ENCODE peak calls at places on chromosomes 13 and 19, in four cellular contexts. N is HEK293T, W is WTC11, G is K562. L is an unnamed sample.

GRCh38 chr13:87384099-87384498 is 287.1 kb upstream of the SLITRK5 start:
- DNase-seq in G (no peak), N (no peak), W (no peak), L (no peak)

GRCh38 chr19:1618157-1619093 is 13.2 kb upstream of the UQCR11 start:
- DNase-seq in G (peak), N (peak), W (peak), L (peak)

GRCh38 chr13:71274923-71275593 is 591.9 kb downstream of the DACH1 start:
- DNase-seq in G (no peak), W (no peak), N (no peak), L (no peak)

GRCh38 chr13:78657699-78658629 is 991 bp downstream of the OBI1 start:
- DNase-seq in G (no peak), W (no peak), N (peak), L (peak)

GRCh38 chr13:37656247-37656940 is 57.8 kb upstream of the POSTN start:
- DNase-seq in W (no peak), G (no peak), N (no peak), L (no peak)

GRCh38 chr19:18194554-18195238 is 1.7 kb downstream of the MPV17L2 start:
- DNase-seq in G (peak), N (peak), W (peak), L (no peak)

GRCh38 chr19:3175761-3176714 is 2.5 kb upstream of the S1PR4 start:
- DNase-seq in W (no peak), G (no peak), N (no peak), L (no peak)

GRCh38 chr19:48480151-48480475 is 10.9 kb downstream of the CYTH2 start:
- DNase-seq in G (no peak), W (peak), N (no peak), L (no peak)

GRCh38 chr13:80084086-80084676 is 256.7 kb downstream of the SPRY2 start:
- DNase-seq in N (peak), G (no peak), W (no peak), L (no peak)

GRCh38 chr13:114281351-114282142 is at the start of gene UPF3A:
- DNase-seq in N (peak), G (peak), W (peak), L (peak)

GRCh38 chr13:109026266-109026665 is 396.9 kb downstream of the MYO16 start:
- DNase-seq in G (no peak), N (no peak), W (peak), L (no peak)

GRCh38 chr19:10431943-10432735 is 11.8 kb downstream of the PDE4A start:
- DNase-seq in W (peak), G (peak), N (no peak), L (no peak)

GRCh38 chr13:47549219-47549752 is 451.8 kb downstream of the SUCLA2 start:
- DNase-seq in N (no peak), G (no peak), W (no peak), L (no peak)

GRCh38 chr13:23671367-23671766 is 101.2 kb downstream of the TNFRSF19 start:
- DNase-seq in W (no peak), G (no peak), N (no peak), L (no peak)

GRCh38 chr13:72041165-72041564 is 174.2 kb upstream of the DACH1 start:
- DNase-seq in N (no peak), G (no peak), W (no peak), L (no peak)

GRCh38 chr13:110811008-110811720 is 97.7 kb downstream of the ING1 start:
- DNase-seq in G (no peak), W (no peak), N (no peak), L (no peak)

GRCh38 chr19:48696353-48697010 is 711 bp downstream of the FUT2 start:
- DNase-seq in G (no peak), N (no peak), W (peak), L (no peak)

GRCh38 chr19:47142779-47143178 is 12.1 kb downstream of the SAE1 start:
- DNase-seq in W (no peak), N (no peak), G (no peak), L (no peak)

GRCh38 chr19:5545051-5545450 is 22.7 kb downstream of the TINCR start:
- DNase-seq in G (no peak), N (no peak), W (no peak), L (no peak)

GRCh38 chr13:94999871-95000270 is 287.5 kb upstream of the SOX21 start:
- DNase-seq in N (no peak), G (no peak), W (no peak), L (no peak)
- TF ChIP-seq ELF4 in N (no peak), G (no peak), W (no peak), L (no peak)

GRCh38 chr19:55459551-55459949 is 1.9 kb downstream of the ISOC2 start:
- DNase-seq in N (no peak), W (no peak), G (no peak), L (no peak)

GRCh38 chr19:55459950-55460657 is 1.3 kb downstream of the ISOC2 start:
- DNase-seq in N (no peak), W (no peak), G (no peak), L (peak)

GRCh38 chr19:55461974-55462628 is 659 bp upstream of the ISOC2 start:
- DNase-seq in G (peak), W (no peak), N (no peak), L (peak)

GRCh38 chr19:55461259-55461973 is at the start of gene ISOC2:
- DNase-seq in W (peak), G (peak), N (peak), L (peak)

DNA sequence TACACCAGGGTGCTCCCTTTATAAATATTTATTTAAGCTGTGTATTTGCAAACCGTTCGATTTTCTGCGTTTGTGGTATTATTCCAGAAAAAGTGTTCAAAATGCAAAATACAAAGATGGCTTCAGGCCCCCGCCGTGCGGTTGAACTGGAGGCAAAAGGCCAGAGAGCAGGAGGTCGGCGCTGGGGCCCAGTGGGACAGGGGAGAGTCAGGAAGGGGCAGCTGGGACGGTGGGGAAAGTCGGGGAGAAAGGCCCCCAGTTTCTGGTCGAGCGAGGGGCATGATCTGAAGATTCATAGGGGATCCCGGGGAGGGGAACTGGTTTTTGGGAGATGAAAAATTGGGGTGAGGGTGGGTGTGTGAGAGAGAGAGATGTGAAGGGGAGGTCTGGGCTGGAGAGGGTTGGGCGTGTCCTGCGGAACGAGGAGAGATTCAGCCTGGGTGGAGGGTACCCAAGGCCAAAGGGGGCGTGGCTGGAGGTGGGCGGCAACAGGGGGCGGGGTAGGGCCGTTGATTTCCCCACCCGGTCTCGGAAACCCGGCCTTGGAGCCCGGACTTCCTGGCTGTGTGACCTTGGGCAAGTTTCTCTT is 678 bp downstream of the ISOC2 start:
- DNase-seq in G (peak), W (peak), N (peak), L (peak)
- TF ChIP-seq ELF4 in G (no peak), W (no peak), N (no peak), L (peak)

GRCh38 chr19:37855098-37855497 is 51.3 kb downstream of the WDR87 start:
- DNase-seq in W (no peak), N (no peak), G (no peak), L (no peak)
- TF ChIP-seq ELF4 in W (no peak), N (no peak), G (no peak), L (no peak)

GRCh38 chr19:12937243-12938053 is 961 bp upstream of the CALR start:
- DNase-seq in N (no peak), G (no peak), W (peak), L (peak)
- TF ChIP-seq ELF4 in N (no peak), G (no peak), W (no peak), L (no peak)

GRCh38 chr19:4326215-4326836 is 12.3 kb downstream of the STAP2 start:
- DNase-seq in W (no peak), G (no peak), N (no peak), L (no peak)

GRCh38 chr19:4327877-4328242 is 10.8 kb downstream of the STAP2 start:
- DNase-seq in N (no peak), W (no peak), G (no peak), L (no peak)

GRCh38 chr19:4328243-4328990 is 10.2 kb downstream of the STAP2 start:
- DNase-seq in W (peak), N (peak), G (peak), L (no peak)

GRCh38 chr19:4327252-4327876 is 11.3 kb downstream of the STAP2 start:
- DNase-seq in N (peak), G (peak), W (peak), L (no peak)

GRCh38 chr19:4326837-4327251 is 11.8 kb downstream of the STAP2 start:
- DNase-seq in W (peak), G (peak), N (no peak), L (no peak)
- TF ChIP-seq ELF4 in W (no peak), G (no peak), N (no peak), L (no peak)

DNA sequence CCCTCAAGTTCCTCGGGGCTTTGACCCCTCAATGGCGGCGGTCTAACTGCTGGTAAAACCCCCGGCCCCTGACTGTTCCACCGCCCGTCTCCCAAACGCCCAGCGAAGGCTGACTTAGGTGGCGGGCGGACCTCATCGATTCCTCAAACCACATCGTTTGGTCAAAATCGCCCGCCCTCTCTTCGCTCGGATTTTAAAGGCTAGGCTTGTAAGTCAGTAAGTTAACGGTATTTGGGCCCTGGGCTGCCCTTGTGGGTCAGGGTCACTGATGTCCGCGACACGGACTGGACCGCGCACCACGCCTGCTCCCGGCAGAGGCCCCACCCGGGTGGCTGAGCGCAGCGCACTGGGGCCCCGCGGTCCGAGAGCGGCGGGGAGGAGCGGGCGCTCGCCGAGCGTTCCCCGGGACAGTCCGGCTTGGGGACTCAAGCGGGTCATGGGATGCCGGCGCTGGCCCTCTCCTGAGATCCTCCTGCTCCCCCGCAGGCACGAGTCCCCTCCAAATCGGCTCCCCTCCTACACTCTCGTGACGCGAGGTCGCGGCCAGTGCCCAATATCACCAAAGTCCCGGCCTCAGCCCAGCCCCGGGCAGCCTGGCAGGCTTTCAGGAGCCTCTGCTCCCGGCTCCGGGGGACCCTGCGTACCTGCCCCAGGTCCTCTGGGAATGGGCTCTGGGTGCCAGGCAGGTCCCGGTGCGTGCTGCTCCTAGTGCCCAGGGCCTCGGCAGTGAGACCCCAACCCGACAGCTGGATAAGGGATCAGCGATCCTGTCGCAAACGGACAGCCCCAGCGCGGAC is 990 bp downstream of the FLT1 start:
- DNase-seq in N (peak), G (no peak), W (peak), L (no peak)
- TF ChIP-seq ELF4 in N (no peak), G (no peak), W (no peak), L (no peak)

DNA sequence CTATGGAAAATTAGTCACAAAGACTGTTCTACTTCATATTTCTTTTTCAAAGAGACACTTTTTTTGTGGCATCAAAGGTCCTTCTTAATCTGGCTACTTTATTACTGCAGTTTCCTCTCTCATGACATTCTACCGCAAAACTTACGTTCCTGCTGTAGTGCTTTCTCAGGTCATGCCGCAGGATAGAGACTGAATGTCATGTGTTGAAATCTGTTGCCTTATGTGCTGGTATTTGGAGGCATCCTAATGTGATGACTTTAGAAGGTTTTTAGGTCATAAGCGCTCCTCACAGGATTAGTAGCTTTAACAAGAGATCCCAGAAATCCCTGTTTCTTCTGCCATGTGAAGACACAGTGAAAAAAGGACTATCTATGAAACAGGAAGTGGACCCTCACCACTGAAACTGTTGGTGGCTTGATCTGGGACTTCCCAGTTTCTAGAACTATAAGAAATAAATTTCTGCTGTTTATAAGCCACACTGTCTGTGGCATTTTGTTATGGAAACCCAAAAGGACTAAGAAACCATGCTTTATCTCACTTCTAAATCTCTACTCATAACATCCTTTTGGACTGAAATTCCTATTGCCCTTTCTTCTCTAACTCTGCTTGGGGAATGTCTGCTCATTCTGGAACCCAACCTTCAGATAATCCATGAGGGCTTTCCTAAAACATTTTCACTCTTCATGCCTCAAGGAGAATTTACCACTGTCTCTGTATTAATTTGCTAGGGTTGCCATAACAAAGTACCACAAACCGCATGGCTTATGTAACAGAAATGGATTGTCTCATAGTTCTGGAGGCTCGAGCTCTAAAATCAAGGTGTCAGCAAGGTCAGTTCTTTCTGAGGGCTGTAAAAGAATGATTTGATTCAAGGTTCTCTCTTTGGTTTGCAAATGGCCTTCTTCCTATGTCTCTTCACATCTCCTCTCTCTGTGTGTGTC is 209.5 kb downstream of the LACC1 start:
- DNase-seq in G (no peak), W (no peak), N (no peak), L (no peak)
- TF ChIP-seq ELF4 in G (no peak), W (no peak), N (no peak), L (no peak)

DNA sequence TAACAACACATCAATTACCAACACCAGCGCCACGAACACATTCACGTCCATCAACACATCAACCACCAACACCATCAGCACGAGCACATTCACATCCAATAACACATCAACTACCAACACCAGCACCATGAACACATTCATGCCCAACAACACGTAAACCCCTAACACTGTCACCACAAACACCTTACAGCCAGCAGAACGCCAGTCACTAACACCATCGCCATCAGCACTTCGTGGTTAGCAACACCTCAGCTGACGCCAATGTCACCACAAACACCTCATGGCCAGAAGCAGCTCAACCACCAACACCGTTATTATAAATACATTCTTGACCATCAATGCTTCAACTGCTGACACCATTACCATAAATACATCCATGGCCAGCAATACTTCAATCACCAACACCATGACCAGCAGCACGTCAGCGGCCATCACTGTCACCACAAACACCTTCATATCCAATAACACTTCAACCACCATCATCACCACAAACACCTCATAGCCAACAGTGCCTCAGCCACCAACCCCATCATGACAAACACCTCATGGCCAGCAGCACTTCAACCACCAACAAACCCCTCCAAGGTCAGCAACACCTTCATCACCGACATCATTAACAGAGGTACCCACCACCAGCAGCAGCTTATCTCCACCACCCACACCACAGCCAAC is 9.4 kb downstream of the FCER2 start:
- DNase-seq in W (no peak), G (no peak), N (no peak), L (no peak)
- TF ChIP-seq ELF4 in W (no peak), G (no peak), N (no peak), L (no peak)

DNA sequence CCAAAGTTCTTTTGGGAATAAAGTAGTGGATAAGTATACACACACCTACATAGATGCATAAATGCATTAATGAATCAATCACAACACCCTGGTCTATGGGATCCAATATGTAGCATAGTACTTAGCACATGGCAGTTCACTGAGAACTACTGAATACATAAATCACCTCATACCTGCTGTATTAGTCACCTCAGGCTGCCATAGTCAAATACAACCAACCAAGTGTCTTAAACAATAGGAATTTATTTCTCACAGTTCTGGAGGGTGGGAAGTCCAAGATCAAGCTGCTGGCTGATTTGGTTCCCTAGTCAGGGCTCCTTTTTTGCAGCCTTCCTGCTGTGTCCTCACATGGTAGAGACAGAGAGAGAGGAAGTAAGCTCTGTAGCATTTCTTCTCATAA is 228.2 kb downstream of the NHLRC3 start:
- DNase-seq in W (no peak), G (no peak), N (no peak), L (no peak)
- TF ChIP-seq ELF4 in W (no peak), G (no peak), N (no peak), L (no peak)